ENCODE peak calls at places on chromosomes 1 and 21, in nine cellular contexts. Z is NCI-H1436; V is stimulated activated CD4-positive, alpha-beta T cell treated with anti-CD3 and anti-CD28 coated beads, Interleukin-15, amount 100 ng/mL, for 24 hours; N is activated naive CD4-positive, alpha-beta T cell treated with Interleukin-2 at 50 U/mL for 16 hours; L is fibroblast of gingiva; K is mucosa of gallbladder; W is NCI-H226; E is NCI-H146; T is activated CD4-positive, alpha-beta T cell treated with anti-CD3 and anti-CD28 coated beads, Interleukin-2, amount 10 ng/mL, durations not matched to agents 7 days and 5 days. F is an unnamed sample.

GRCh38 chr1:210330279-210330866 is 1.7 kb downstream of the HHAT start:
- DNase-seq in E (peak; percentile 8), Z (no peak), L (no peak), V (no peak), K (peak; percentile 55), N (no peak), W (peak; percentile 38), T (no peak), F (peak; percentile 35)

GRCh38 chr1:71658295-71658694 is 577.5 kb upstream of the ZRANB2 start:
- DNase-seq in Z (no peak), N (no peak), K (peak; percentile 16), W (no peak), E (no peak), L (peak; percentile 89), V (no peak), T (no peak), F (peak; percentile 9)

GRCh38 chr1:25747046-25747705 is 52.8 kb upstream of the SELENON start:
- DNase-seq in K (no peak), Z (no peak), W (no peak), V (no peak), T (no peak), N (no peak), E (no peak), L (no peak), F (no peak)

GRCh38 chr1:115705085-115706008 is 63.2 kb downstream of the CASQ2 start:
- DNase-seq in N (no peak), Z (no peak), W (peak; percentile 7), K (no peak), E (no peak), L (no peak), V (no peak), T (no peak), F (peak; percentile 55)

GRCh38 chr21:29318354-29318753 is 19.6 kb downstream of the BACH1 start:
- DNase-seq in W (no peak), N (no peak), V (no peak), T (no peak), Z (no peak), E (no peak), L (no peak), K (no peak), F (peak; percentile 53)

GRCh38 chr1:25873120-25873519 is 2.4 kb downstream of the PAQR7 start:
- DNase-seq in L (no peak), Z (no peak), T (no peak), K (no peak), N (no peak), W (peak; percentile 29), E (no peak), V (no peak), F (no peak)

GRCh38 chr1:19300211-19300610 is 11.6 kb upstream of the AKR7A3 start:
- DNase-seq in K (no peak), Z (no peak), V (no peak), E (no peak), L (no peak), W (no peak), N (no peak), T (no peak), F (no peak)

GRCh38 chr1:178706467-178706866 is 18.6 kb upstream of the RALGPS2 start:
- DNase-seq in Z (no peak), K (peak; percentile 19), W (no peak), N (no peak), E (no peak), T (no peak), L (peak; percentile 79), V (no peak), F (peak; percentile 66)

GRCh38 chr1:172449585-172450523 is 6.0 kb upstream of the PIGC start:
- DNase-seq in N (peak; percentile 21), Z (no peak), E (peak; percentile 76), W (peak; percentile 68), T (peak; percentile 43), V (peak; percentile 39), L (peak; percentile 52), K (peak; percentile 52), F (peak; percentile 80)

GRCh38 chr1:183163311-183163710 is 22.8 kb upstream of the LAMC2 start:
- DNase-seq in L (peak; percentile 58), E (no peak), T (no peak), Z (no peak), N (no peak), K (no peak), V (no peak), W (peak; percentile 88), F (peak; percentile 92)

GRCh38 chr1:42240964-42241755 is 76.6 kb upstream of the GUCA2A start:
- DNase-seq in V (no peak), E (no peak), Z (no peak), K (no peak), T (no peak), L (peak; percentile 10), W (peak; percentile 45), N (no peak), F (no peak)

GRCh38 chr21:27722095-27722494 is 755.2 kb upstream of the ADAMTS5 start:
- DNase-seq in L (no peak), W (peak; percentile 57), K (peak; percentile 76), E (no peak), V (no peak), N (no peak), T (no peak), Z (no peak), F (no peak)

GRCh38 chr1:55331355-55331754 is 116.2 kb upstream of the USP24 start:
- DNase-seq in V (no peak), T (no peak), K (no peak), L (no peak), Z (no peak), N (no peak), E (no peak), W (no peak), F (peak; percentile 26)

GRCh38 chr1:206457408-206457807 is 12.9 kb upstream of the IKBKE start:
- DNase-seq in E (no peak), V (no peak), N (no peak), W (no peak), Z (no peak), L (no peak), T (no peak), K (no peak), F (no peak)

GRCh38 chr21:29302340-29302991 is 3.7 kb downstream of the BACH1 start:
- DNase-seq in K (no peak), L (no peak), N (no peak), W (no peak), V (no peak), E (no peak), T (no peak), Z (no peak), F (peak; percentile 19)

GRCh38 chr1:12618661-12619395 is 818 bp upstream of the DHRS3 start:
- DNase-seq in Z (no peak), K (peak; percentile 74), E (no peak), V (peak; percentile 83), L (peak; percentile 47), W (peak; percentile 97), T (peak; percentile 53), N (peak; percentile 69), F (peak; percentile 48)

GRCh38 chr1:26401891-26402290 is 8.7 kb upstream of the LIN28A start:
- DNase-seq in V (no peak), N (no peak), L (no peak), K (no peak), Z (no peak), E (no peak), W (no peak), T (no peak), F (no peak)

GRCh38 chr1:56563568-56563967 is 15.8 kb downstream of the PLPP3 start:
- DNase-seq in L (no peak), Z (no peak), V (no peak), W (no peak), T (no peak), K (no peak), N (no peak), E (no peak), F (no peak)

GRCh38 chr1:148333875-148334338 is 149.2 kb downstream of the PPIAL4G start:
- DNase-seq in E (no peak), Z (no peak), V (no peak), T (no peak), N (no peak), L (no peak), W (no peak), K (no peak), F (no peak)

GRCh38 chr1:116861137-116861536 is 48.6 kb upstream of the PTGFRN start:
- DNase-seq in T (no peak), V (no peak), Z (no peak), L (no peak), K (no peak), W (no peak), E (no peak), N (no peak), F (no peak)

GRCh38 chr1:38221006-38221649 is 174.5 kb upstream of the POU3F1 start:
- DNase-seq in T (no peak), N (no peak), L (peak; percentile 19), Z (no peak), W (peak; percentile 43), E (no peak), V (no peak), K (no peak), F (peak; percentile 58)

F was measured in foreskin fibroblast.